ENCODE peak calls at places on chromosomes 3 and 15, in four cellular contexts. Q, N, E and T are unnamed samples.

GRCh38 chr3:187401861-187402260 is 33.7 kb downstream of the RTP4 start:
- DNase-seq in N (no peak), E (no peak), Q (no peak), T (no peak)

GRCh38 chr15:79166311-79166955 is 75.9 kb upstream of the RASGRF1 start:
- DNase-seq in N (no peak), E (no peak), Q (no peak), T (no peak)

GRCh38 chr15:70158309-70158995 is 60.7 kb upstream of the TLE3 start:
- DNase-seq in Q (no peak), E (no peak), N (no peak), T (no peak)

GRCh38 chr15:87038404-87038803 is 958.7 kb downstream of the AGBL1 start:
- DNase-seq in Q (peak), E (no peak), N (peak), T (no peak)

GRCh38 chr15:57323806-57324589 is 52.3 kb upstream of the CGNL1 start:
- DNase-seq in E (no peak), N (no peak), Q (no peak), T (peak)

GRCh38 chr15:67444100-67444499 is 76.8 kb upstream of the C15orf61 start:
- DNase-seq in N (no peak), Q (no peak), E (no peak), T (no peak)

GRCh38 chr15:82651708-82652107 is 4.5 kb upstream of the CPEB1 start:
- DNase-seq in Q (no peak), N (no peak), E (no peak), T (no peak)

GRCh38 chr3:126983653-126984390 is 907 bp downstream of the PLXNA1 start:
- DNase-seq in Q (no peak), E (peak), N (peak), T (peak)

GRCh38 chr3:152595975-152596832 is 238.7 kb upstream of the P2RY1 start:
- DNase-seq in N (peak), E (peak), Q (peak), T (no peak)

GRCh38 chr15:88759872-88760271 is 43.4 kb upstream of the ACAN start:
- DNase-seq in Q (no peak), E (no peak), N (no peak), T (no peak)

GRCh38 chr3:194056731-194057415 is 79.1 kb upstream of the HES1 start:
- DNase-seq in Q (no peak), N (no peak), E (no peak), T (no peak)

GRCh38 chr3:4841783-4842440 is 137.3 kb upstream of the BHLHE40 start:
- DNase-seq in Q (no peak), N (no peak), E (no peak), T (no peak)

GRCh38 chr15:98160236-98160635 is 199.7 kb downstream of the ARRDC4 start:
- DNase-seq in N (no peak), Q (no peak), E (no peak), T (no peak)

GRCh38 chr3:149527531-149528343 is 53.2 kb downstream of the TM4SF4 start:
- DNase-seq in E (peak), Q (no peak), N (peak), T (no peak)

GRCh38 chr3:14871456-14872200 is 52.9 kb downstream of the FGD5 start:
- DNase-seq in N (no peak), Q (no peak), E (no peak), T (no peak)

GRCh38 chr3:152269423-152270144 is 855 bp downstream of the MBNL1 start:
- DNase-seq in Q (peak), N (no peak), E (peak), T (peak)

GRCh38 chr15:75352186-75352585 is 5.3 kb downstream of the NEIL1 start:
- DNase-seq in N (no peak), Q (no peak), E (no peak), T (no peak)

GRCh38 chr3:194465920-194466570 is 20.8 kb downstream of the ATP13A3 start:
- DNase-seq in E (no peak), Q (no peak), N (no peak), T (no peak)

GRCh38 chr15:84961707-84962106 is 19.9 kb upstream of the PDE8A start:
- DNase-seq in N (no peak), E (no peak), Q (no peak), T (no peak)

GRCh38 chr3:137110392-137110996 is 152.7 kb downstream of the IL20RB start:
- DNase-seq in N (no peak), E (peak), Q (no peak), T (peak)

GRCh38 chr3:178126686-178127085 is 409.6 kb upstream of the KCNMB2 start:
- DNase-seq in Q (no peak), E (no peak), N (no peak), T (no peak)

GRCh38 chr15:51904931-51905330 is 66.6 kb downstream of the LEO1 start:
- DNase-seq in Q (no peak), N (no peak), E (no peak), T (no peak)

GRCh38 chr3:179113903-179114302 is 34.3 kb upstream of the PIK3CA start:
- DNase-seq in N (no peak), E (no peak), Q (no peak), T (no peak)

GRCh38 chr15:78808550-78808949 is 2.7 kb downstream of the ADAMTS7 start:
- DNase-seq in E (peak), N (no peak), Q (peak), T (peak)

GRCh38 chr15:68431037-68431791 is 749 bp downstream of the ITGA11 start:
- DNase-seq in N (peak), Q (no peak), E (peak), T (no peak)